ENCODE peak calls at places on chromosomes 4 and X, in ten cellular contexts. O is MCF 10A, C is fibroblast of lung, H is brain microvascular endothelial cell, Q is mammary epithelial cell, L is B cell, X is dorsolateral prefrontal cortex, Z is HFF-Myc, N is H1, Y is transverse colon. U is an unnamed sample.

GRCh38 chr4:183987529-183987946 is 82.4 kb downstream of the STOX2 start:
- DNase-seq in O (peak; percentile 92), Y (peak; percentile 66), N (no peak), C (peak; percentile 91), L (no peak), Q (peak; percentile 96), H (peak; percentile 88), X (peak; percentile 78), Z (no peak), U (peak; percentile 77)

GRCh38 chr4:147096667-147097604 is 151.3 kb upstream of the TTC29 start:
- DNase-seq in L (peak; percentile 33), X (no peak), H (no peak), N (no peak), C (peak; percentile 38), O (peak; percentile 84), Q (peak; percentile 31), Y (no peak), Z (peak; percentile 47), U (no peak)

GRCh38 chr4:151865327-151865726 is 104.5 kb upstream of the GATB start:
- DNase-seq in Y (peak; percentile 46), N (no peak), L (no peak), X (peak; percentile 72), H (no peak), C (no peak), Q (no peak), O (no peak), Z (no peak), U (peak; percentile 73)

GRCh38 chrX:136691028-136691809 is 43.3 kb downstream of the CD40LG start:
- DNase-seq in Q (peak; percentile 54), Y (no peak), O (no peak), H (no peak), C (peak; percentile 64), X (no peak), Z (no peak), L (no peak), N (no peak), U (no peak)

GRCh38 chrX:12439396-12439795 is 301.1 kb downstream of the FRMPD4 start:
- DNase-seq in Y (no peak), C (no peak), Z (no peak), H (no peak), Q (peak; percentile 32), X (no peak), O (no peak), L (no peak), N (no peak), U (no peak)

GRCh38 chrX:128928636-128929035 is 594.7 kb downstream of the SMARCA1 start:
- DNase-seq in Z (no peak), N (no peak), O (no peak), Y (no peak), L (no peak), H (no peak), Q (no peak), C (peak; percentile 6), X (no peak), U (no peak)

GRCh38 chrX:21996872-21997271 is 35.3 kb upstream of the PHEX start:
- DNase-seq in C (peak; percentile 46), Q (peak; percentile 29), X (no peak), Y (no peak), Z (peak; percentile 2), N (no peak), L (no peak), O (peak; percentile 57), H (peak; percentile 20), U (no peak)

GRCh38 chrX:1610736-1611135 is 4.1 kb upstream of the ASMT start:
- DNase-seq in H (no peak), C (no peak), X (no peak), Z (no peak), O (no peak), Q (no peak), Y (no peak), L (no peak), N (no peak), U (no peak)

GRCh38 chrX:56757327-56757726 is 28.3 kb downstream of the NBDY start:
- DNase-seq in Q (no peak), X (no peak), H (no peak), C (no peak), N (no peak), L (no peak), Z (no peak), Y (no peak), O (no peak), U (no peak)

GRCh38 chr4:87677731-87678130 is 27.7 kb downstream of the DMP1 start:
- DNase-seq in H (no peak), Q (no peak), C (no peak), X (no peak), O (no peak), Z (no peak), Y (no peak), N (no peak), L (no peak), U (no peak)

GRCh38 chr4:152431287-152431686 is 104.6 kb downstream of the FBXW7 start:
- DNase-seq in N (no peak), O (no peak), C (no peak), L (no peak), Y (no peak), X (no peak), Q (no peak), Z (no peak), H (no peak), U (no peak)

GRCh38 chr4:154743683-154744340 is at the start of gene LRAT:
- DNase-seq in Y (peak; percentile 72), O (peak; percentile 77), L (peak; percentile 58), H (no peak), C (no peak), N (peak; percentile 80), X (no peak), Z (no peak), Q (peak; percentile 89), U (no peak)

GRCh38 chr4:126986828-126987227 is 645.9 kb upstream of the INTU start:
- DNase-seq in L (no peak), O (peak; percentile 3), Y (no peak), Z (peak; percentile 11), H (peak; percentile 39), C (peak; percentile 78), X (no peak), N (no peak), Q (peak; percentile 60), U (no peak)

GRCh38 chrX:9466115-9466495 is 1.2 kb downstream of the TBL1X start:
- DNase-seq in L (no peak), C (peak; percentile 26), X (no peak), Z (no peak), O (no peak), H (no peak), Q (no peak), N (no peak), Y (peak; percentile 51), U (peak; percentile 54)

GRCh38 chr4:185127021-185127925 is 15.8 kb upstream of the SLC25A4 start:
- DNase-seq in H (no peak), Q (peak; percentile 13), C (peak; percentile 37), Y (no peak), N (no peak), X (no peak), O (no peak), Z (no peak), L (peak; percentile 67), U (peak; percentile 42)

GRCh38 chr4:37889849-37890500 is 909 bp upstream of the TBC1D1 start:
- DNase-seq in N (no peak), Q (no peak), O (no peak), L (no peak), Z (no peak), Y (peak; percentile 26), H (no peak), C (no peak), X (no peak), U (peak; percentile 60)

GRCh38 chr4:101198741-101199339 is 148.5 kb downstream of the PPP3CA start:
- DNase-seq in H (no peak), Z (no peak), L (no peak), Q (no peak), C (no peak), X (no peak), N (no peak), O (no peak), Y (no peak), U (no peak)

GRCh38 chr4:113504422-113504821 is 257.1 kb downstream of the CAMK2D start:
- DNase-seq in H (no peak), Z (no peak), L (no peak), C (no peak), N (no peak), Y (no peak), X (no peak), O (no peak), Q (no peak), U (no peak)
- TF ChIP-seq CTCF in H (no peak), Z (no peak), L (no peak), C (no peak), N (no peak), Y (no peak), X (no peak), O (no peak), Q (no peak), U (no peak)

GRCh38 chrX:27917713-27918500 is 63.3 kb downstream of the DCAF8L1 start:
- DNase-seq in X (no peak), Z (no peak), Q (no peak), C (no peak), Y (no peak), H (no peak), O (no peak), N (no peak), L (no peak), U (no peak)

GRCh38 chrX:27924261-27924660 is 57.0 kb downstream of the DCAF8L1 start:
- DNase-seq in X (no peak), C (peak; percentile 7), Y (no peak), O (peak; percentile 21), Z (no peak), L (no peak), Q (peak; percentile 62), N (no peak), H (no peak), U (no peak)

GRCh38 chrX:27924718-27925117 is 56.5 kb downstream of the DCAF8L1 start:
- DNase-seq in Q (no peak), N (no peak), L (no peak), H (no peak), C (no peak), X (no peak), O (no peak), Y (no peak), Z (no peak), U (no peak)

GRCh38 chrX:27915617-27916016 is 65.6 kb downstream of the DCAF8L1 start:
- DNase-seq in N (no peak), Q (no peak), C (peak; percentile 12), L (no peak), O (peak; percentile 6), Z (peak; percentile 25), Y (no peak), H (peak; percentile 16), X (no peak), U (no peak)

GRCh38 chrX:27918799-27919198 is 62.5 kb downstream of the DCAF8L1 start:
- DNase-seq in C (peak; percentile 4), N (no peak), H (no peak), O (peak; percentile 41), Q (peak; percentile 6), Z (no peak), X (no peak), L (no peak), Y (peak; percentile 54), U (peak; percentile 5)
- TF ChIP-seq CTCF in C (no peak), N (peak; percentile 14), H (peak; percentile 50), O (peak; percentile 22), Q (peak; percentile 60), Z (no peak), X (no peak), L (no peak), Y (peak; percentile 25), U (no peak)

GRCh38 chrX:3346436-3347329 is at the start of gene MXRA5:
- DNase-seq in H (no peak), O (no peak), N (no peak), Q (peak; percentile 36), L (no peak), C (peak; percentile 75), Y (no peak), X (no peak), Z (no peak), U (peak; percentile 47)
- TF ChIP-seq CTCF in H (no peak), O (no peak), N (no peak), Q (peak; percentile 12), L (no peak), C (no peak), Y (no peak), X (no peak), Z (no peak), U (no peak)

GRCh38 chr4:145723336-145723735 is 43.4 kb downstream of the C4orf51 start:
- DNase-seq in O (no peak), Y (no peak), X (no peak), C (no peak), N (no peak), Q (peak; percentile 55), H (no peak), L (no peak), Z (no peak), U (no peak)
- TF ChIP-seq CTCF in O (no peak), Y (no peak), X (no peak), C (no peak), N (no peak), Q (peak; percentile 49), H (no peak), L (no peak), Z (no peak), U (no peak)